ENCODE peak calls at places on chromosomes 16 and 17, in eight cellular contexts. T is HFFc6; G is OCI-LY7; Q is HFF-Myc; H is CD4-positive, alpha-beta T cell; W is nephron progenitor cell; F is colonic mucosa; D is PC-3. E is an unnamed sample.

GRCh38 chr17:2975469-2975958 is 87.9 kb downstream of the OR1D5 start:
- DNase-seq in W (no peak), G (no peak), D (peak), F (peak), H (no peak), Q (no peak), T (no peak), E (no peak)

GRCh38 chr17:2282297-2282873 is 21.2 kb downstream of the SMG6 start:
- DNase-seq in D (peak), T (peak), Q (peak), F (no peak), G (peak), W (no peak), H (no peak), E (peak)

GRCh38 chr17:64095144-64095882 is 34.6 kb downstream of the ERN1 start:
- DNase-seq in G (no peak), W (no peak), D (peak), T (no peak), Q (no peak), H (no peak), F (peak), E (no peak)

GRCh38 chr17:15900871-15901270 is 44.1 kb upstream of the ADORA2B start:
- DNase-seq in Q (no peak), H (no peak), F (no peak), D (no peak), G (peak), W (no peak), T (no peak), E (no peak)

GRCh38 chr17:913207-913606 is 66.4 kb downstream of the NXN start:
- DNase-seq in H (no peak), F (no peak), W (no peak), G (no peak), T (no peak), D (no peak), Q (no peak), E (no peak)

GRCh38 chr17:18026408-18026776 is 12.6 kb downstream of the ATPAF2 start:
- DNase-seq in D (peak), T (peak), H (no peak), Q (peak), F (no peak), W (no peak), G (no peak), E (no peak)

GRCh38 chr17:57898487-57899311 is 48.9 kb upstream of the MRPS23 start:
- DNase-seq in D (no peak), Q (no peak), W (peak), G (no peak), H (no peak), F (no peak), T (peak), E (no peak)

GRCh38 chr16:13397126-13397525 is 495.7 kb downstream of the SHISA9 start:
- DNase-seq in H (no peak), G (peak), F (no peak), Q (no peak), D (no peak), W (no peak), T (no peak), E (no peak)

GRCh38 chr16:58032710-58033293 is 7.2 kb downstream of the MMP15 start:
- DNase-seq in D (no peak), G (no peak), Q (no peak), T (no peak), W (peak), F (no peak), H (no peak), E (no peak)

GRCh38 chr16:58028541-58029070 is 3.1 kb downstream of the MMP15 start:
- DNase-seq in W (no peak), T (no peak), D (no peak), H (no peak), G (no peak), F (no peak), Q (no peak), E (no peak)

GRCh38 chr16:58030136-58030840 is 4.7 kb downstream of the MMP15 start:
- DNase-seq in D (no peak), F (no peak), W (no peak), Q (no peak), G (no peak), T (no peak), H (no peak), E (no peak)

GRCh38 chr16:58029410-58029809 is 3.9 kb downstream of the MMP15 start:
- DNase-seq in G (no peak), D (no peak), F (no peak), T (no peak), W (no peak), Q (no peak), H (no peak), E (no peak)

GRCh38 chr16:58031016-58031800 is 5.7 kb downstream of the MMP15 start:
- DNase-seq in G (no peak), Q (no peak), H (no peak), T (no peak), W (no peak), F (no peak), D (no peak), E (no peak)
- TF ChIP-seq CTCF in G (no peak), Q (no peak), H (no peak), T (no peak), W (no peak), F (no peak), D (no peak), E (no peak)

GRCh38 chr16:5062790-5063765 is 2.7 kb downstream of the C16orf89 start:
- DNase-seq in F (no peak), H (no peak), Q (no peak), G (peak), W (no peak), D (no peak), T (no peak), E (no peak)
- TF ChIP-seq CTCF in F (no peak), H (no peak), Q (no peak), G (peak), W (no peak), D (no peak), T (peak), E (no peak)

GRCh38 chr17:47252766-47253512 is 688 bp upstream of the ITGB3 start:
- DNase-seq in T (no peak), F (no peak), W (no peak), G (peak), H (no peak), D (no peak), Q (no peak), E (no peak)

GRCh38 chr17:47252209-47252608 is 1.4 kb upstream of the ITGB3 start:
- DNase-seq in F (no peak), Q (no peak), G (no peak), D (no peak), T (peak), H (no peak), W (no peak), E (no peak)

GRCh38 chr17:47251421-47251940 is 2.1 kb upstream of the ITGB3 start:
- DNase-seq in F (no peak), G (no peak), Q (no peak), H (no peak), T (no peak), D (no peak), W (no peak), E (no peak)

GRCh38 chr17:47254403-47254943 is 846 bp downstream of the ITGB3 start:
- DNase-seq in H (no peak), W (no peak), D (no peak), G (no peak), Q (no peak), T (no peak), F (no peak), E (no peak)

GRCh38 chr17:47253541-47254402 is at the start of gene ITGB3:
- DNase-seq in W (peak), H (peak), Q (no peak), G (peak), T (peak), F (peak), D (peak), E (peak)
- TF ChIP-seq CTCF in W (no peak), H (no peak), Q (no peak), G (peak), T (peak), F (no peak), D (peak), E (peak)

GRCh38 chr16:28554634-28555423 is 1.1 kb downstream of the SGF29 start:
- DNase-seq in F (no peak), D (no peak), G (no peak), T (no peak), Q (no peak), H (no peak), W (no peak), E (no peak)

GRCh38 chr16:28549301-28549899 is 4.3 kb upstream of the SGF29 start:
- DNase-seq in T (peak), G (peak), F (peak), D (peak), H (no peak), Q (no peak), W (no peak), E (no peak)

GRCh38 chr16:28556914-28557320 is 3.2 kb downstream of the SGF29 start:
- DNase-seq in F (no peak), G (no peak), H (no peak), W (no peak), T (no peak), Q (no peak), D (no peak), E (no peak)

GRCh38 chr16:28555593-28555992 is 1.9 kb downstream of the SGF29 start:
- DNase-seq in D (no peak), W (no peak), Q (no peak), F (no peak), T (no peak), G (no peak), H (no peak), E (no peak)

GRCh38 chr16:28553776-28554633 is at the start of gene SGF29:
- DNase-seq in W (peak), D (peak), Q (peak), T (peak), G (peak), F (peak), H (peak), E (peak)
- TF ChIP-seq CTCF in W (no peak), D (peak), Q (no peak), T (peak), G (peak), F (no peak), H (peak), E (peak)

DNA sequence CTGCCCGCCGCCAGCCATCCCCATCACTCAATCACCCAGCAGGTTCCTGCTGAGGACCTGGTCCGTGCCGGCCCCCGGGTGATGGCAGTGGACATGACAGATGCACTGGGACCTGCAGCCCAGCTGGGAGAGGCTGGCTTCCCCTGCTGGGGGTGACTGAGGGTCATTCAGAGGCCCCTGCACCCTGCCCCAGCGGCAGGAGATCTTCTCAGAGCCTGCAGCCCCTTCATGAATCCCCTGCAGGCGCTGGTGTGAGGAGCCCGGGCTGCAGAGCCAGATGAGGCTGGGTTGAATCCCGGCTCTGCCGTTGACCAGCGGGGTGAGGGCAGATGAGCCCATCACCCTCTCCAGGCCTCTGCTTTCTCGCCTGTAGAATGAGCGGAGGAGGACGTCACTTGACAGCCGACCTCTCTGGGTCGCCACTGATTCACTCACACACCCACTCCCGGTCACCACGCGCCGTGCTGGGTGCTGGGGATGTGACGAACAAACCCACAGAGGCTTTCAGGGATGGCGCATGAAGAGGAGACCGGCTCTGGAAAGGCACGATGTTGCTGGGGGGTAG is 95.2 kb upstream of the CIBAR2 start:
- DNase-seq in Q (no peak), W (no peak), H (no peak), T (no peak), G (no peak), D (no peak), F (no peak), E (no peak)
- TF ChIP-seq CTCF in Q (no peak), W (no peak), H (no peak), T (no peak), G (no peak), D (no peak), F (no peak), E (no peak)

GRCh38 chr17:8965394-8966168 is at the start of gene PIK3R5:
- DNase-seq in F (peak), W (peak), Q (no peak), H (peak), D (no peak), T (no peak), G (peak), E (peak)
- TF ChIP-seq CTCF in F (no peak), W (no peak), Q (no peak), H (peak), D (no peak), T (no peak), G (no peak), E (no peak)

GRCh38 chr17:55417411-55418268 is 4.0 kb downstream of the MMD start:
- DNase-seq in H (no peak), T (no peak), D (no peak), G (no peak), F (no peak), W (no peak), Q (no peak), E (no peak)
- TF ChIP-seq CTCF in H (no peak), T (no peak), D (no peak), G (no peak), F (no peak), W (no peak), Q (no peak), E (no peak)

DNA sequence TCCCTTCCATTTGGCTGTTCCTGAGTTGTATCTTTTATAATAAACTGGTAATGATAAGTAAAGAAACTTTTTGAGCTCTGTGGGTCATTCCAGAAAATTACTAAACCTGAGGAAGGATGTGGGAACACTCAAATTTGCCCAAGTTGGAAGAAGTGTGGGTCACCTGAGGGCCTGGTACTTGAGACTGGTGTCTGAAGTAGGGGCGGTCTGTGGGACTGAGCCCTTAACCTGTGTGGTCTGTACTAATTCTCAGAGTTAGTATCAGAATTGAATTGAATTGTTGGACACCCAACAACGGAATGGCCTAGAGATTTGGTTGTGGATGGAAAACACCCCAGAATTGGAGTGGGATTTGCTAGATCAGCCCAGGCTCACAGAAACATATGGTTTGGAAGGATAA is 43.1 kb downstream of the IKZF3 start:
- DNase-seq in H (no peak), T (no peak), F (no peak), W (no peak), D (no peak), Q (no peak), G (no peak), E (no peak)
- TF ChIP-seq CTCF in H (no peak), T (no peak), F (no peak), W (no peak), D (no peak), Q (no peak), G (no peak), E (no peak)

E was measured in GM10248.